ENCODE peak calls at places on chromosomes 12 and 14, in six cellular contexts. N, Q, M, K, W and D are unnamed samples.

GRCh38 chr12:114671664-114672476 is 12.1 kb downstream of the TBX3 start:
- DNase-seq in N (no peak), Q (no peak), M (no peak), K (no peak), W (no peak), D (peak)

GRCh38 chr12:105820407-105821140 is 318.2 kb downstream of the NUAK1 start:
- DNase-seq in N (peak), Q (peak), M (no peak), K (no peak), W (no peak), D (peak)

GRCh38 chr12:96093543-96094196 is 58.3 kb upstream of the LTA4H start:
- DNase-seq in N (no peak), Q (no peak), M (no peak), K (no peak), W (no peak), D (no peak)

GRCh38 chr12:73867147-73867546 is 670.5 kb upstream of the ATXN7L3B start:
- DNase-seq in N (no peak), Q (no peak), M (no peak), K (no peak), W (no peak), D (no peak)

GRCh38 chr14:77059276-77059934 is 30.9 kb upstream of the IRF2BPL start:
- DNase-seq in N (no peak), Q (no peak), M (peak), K (no peak), W (no peak), D (no peak)

GRCh38 chr14:69719501-69719951 is 47.4 kb upstream of the SRSF5 start:
- DNase-seq in N (peak), Q (no peak), M (no peak), K (peak), W (no peak), D (peak)

GRCh38 chr12:113762155-113762848 is 203.8 kb downstream of the RBM19 start:
- DNase-seq in N (no peak), Q (no peak), M (no peak), K (no peak), W (no peak), D (no peak)

GRCh38 chr12:2673966-2674810 is 120.6 kb upstream of the FKBP4 start:
- DNase-seq in N (no peak), Q (no peak), M (no peak), K (no peak), W (no peak), D (no peak)

GRCh38 chr12:66514581-66514980 is 164.3 kb downstream of the GRIP1 start:
- DNase-seq in N (no peak), Q (no peak), M (no peak), K (no peak), W (no peak), D (no peak)